ENCODE peak calls at places on chromosomes 2 and 18, in ten cellular contexts. B is CD8-positive, alpha-beta memory T cell; H is NCI-H2081; V is fibroblast of the conjunctiva; S is RWPE1; O is HAP-1; L is BE2C; Y is fibroblast of gingiva; A is GM20000; P is stromal cell of bone marrow. Q is an unnamed sample.

GRCh38 chr18:57798713-57799373 is 4.3 kb downstream of the ATP8B1 start:
- DNase-seq in S (no peak), H (no peak), V (no peak), O (no peak), P (no peak), B (no peak), Y (no peak), L (no peak), A (no peak), Q (no peak)

GRCh38 chr2:107569496-107569895 is 257.2 kb upstream of the RGPD4 start:
- DNase-seq in V (no peak), S (no peak), Y (no peak), A (no peak), H (no peak), P (no peak), B (no peak), O (no peak), L (no peak), Q (no peak)

GRCh38 chr2:221567809-221568208 is 4.3 kb downstream of the EPHA4 start:
- DNase-seq in Y (peak; percentile 16), P (no peak), S (no peak), O (peak; percentile 32), V (peak; percentile 47), A (no peak), H (no peak), B (no peak), L (no peak), Q (no peak)

GRCh38 chr2:219570194-219570923 is 980 bp downstream of the OBSL1 start:
- DNase-seq in O (no peak), L (no peak), P (no peak), B (no peak), Y (peak; percentile 31), V (no peak), H (peak; percentile 17), S (peak; percentile 46), A (peak; percentile 47), Q (no peak)

GRCh38 chr2:177397501-177398289 is 5.1 kb downstream of the AGPS start:
- DNase-seq in B (no peak), P (peak; percentile 84), H (no peak), S (peak; percentile 18), V (no peak), L (no peak), O (no peak), Y (peak; percentile 70), A (no peak), Q (no peak)

GRCh38 chr2:64943387-64944150 is 45.6 kb upstream of the SLC1A4 start:
- DNase-seq in B (no peak), L (no peak), O (no peak), S (peak; percentile 66), P (peak; percentile 58), A (no peak), V (peak; percentile 27), H (no peak), Y (peak; percentile 98), Q (peak; percentile 72)

GRCh38 chr18:6807504-6808257 is 78.2 kb downstream of the ARHGAP28 start:
- DNase-seq in S (no peak), P (no peak), L (no peak), B (no peak), Y (no peak), H (no peak), V (no peak), A (no peak), O (no peak), Q (no peak)

GRCh38 chr2:91748869-91749268 is 3057.4 kb downstream of the RPIA start:
- DNase-seq in L (peak; percentile 13), B (no peak), O (no peak), A (no peak), H (no peak), Y (no peak), V (no peak), S (no peak), P (no peak), Q (no peak)

GRCh38 chr2:178428396-178428806 is 22.6 kb downstream of the PRKRA start:
- DNase-seq in L (no peak), S (no peak), V (no peak), A (no peak), Y (no peak), P (no peak), B (no peak), O (no peak), H (no peak), Q (no peak)

GRCh38 chr18:59139291-59139614 is 431 bp upstream of the SEC11C start:
- DNase-seq in P (peak; percentile 52), H (peak; percentile 91), Y (peak; percentile 58), V (peak; percentile 67), O (peak; percentile 89), B (peak; percentile 95), S (peak; percentile 91), L (peak; percentile 83), A (peak; percentile 92), Q (no peak)

GRCh38 chr2:95264626-95265025 is 9.6 kb upstream of the PROM2 start:
- DNase-seq in A (no peak), P (no peak), Y (peak; percentile 35), V (no peak), H (no peak), B (no peak), S (no peak), L (no peak), O (no peak), Q (peak; percentile 40)

GRCh38 chr2:19651466-19651865 is 250.3 kb downstream of the TTC32 start:
- DNase-seq in O (no peak), L (no peak), H (no peak), V (no peak), B (no peak), Y (peak; percentile 24), P (peak; percentile 48), A (no peak), S (no peak), Q (no peak)

GRCh38 chr18:35862115-35862640 is 110.3 kb upstream of the RMP24 start:
- DNase-seq in S (no peak), P (no peak), L (no peak), Y (no peak), O (no peak), V (no peak), H (no peak), A (no peak), B (no peak), Q (no peak)

GRCh38 chr2:98896416-98896815 is 39.6 kb downstream of the CRACDL start:
- DNase-seq in O (no peak), B (no peak), A (no peak), L (no peak), S (no peak), H (no peak), V (no peak), P (no peak), Y (no peak), Q (no peak)

GRCh38 chr2:157497603-157498314 is 53.9 kb upstream of the CYTIP start:
- DNase-seq in B (peak; percentile 28), V (peak; percentile 8), L (no peak), P (no peak), A (peak; percentile 49), S (peak; percentile 26), O (peak; percentile 76), H (peak; percentile 47), Y (peak; percentile 37), Q (peak; percentile 52)

GRCh38 chr2:158191076-158191566 is 89.4 kb downstream of the UPP2 start:
- DNase-seq in A (peak; percentile 45), Y (no peak), O (no peak), H (no peak), S (no peak), P (no peak), B (no peak), V (no peak), L (no peak), Q (no peak)

GRCh38 chr2:237486819-237487448 is at the start of gene MLPH:
- DNase-seq in P (no peak), Y (peak; percentile 40), H (no peak), V (no peak), O (no peak), L (no peak), A (no peak), B (no peak), S (peak; percentile 63), Q (no peak)

GRCh38 chr2:101012706-101013181 is 10.7 kb downstream of the RPL31 start:
- DNase-seq in V (peak; percentile 21), P (no peak), L (peak; percentile 15), B (peak; percentile 21), A (no peak), S (no peak), O (no peak), H (peak; percentile 32), Y (peak; percentile 39), Q (peak; percentile 44)

GRCh38 chr2:95695613-95696012 is 103.8 kb downstream of the TRIM43 start:
- DNase-seq in A (no peak), H (no peak), P (no peak), B (no peak), O (no peak), L (no peak), S (no peak), Y (no peak), V (no peak), Q (no peak)

GRCh38 chr18:72543362-72544055 is 633 bp downstream of the CBLN2 start:
- DNase-seq in O (no peak), S (no peak), B (no peak), A (no peak), P (no peak), Y (no peak), L (peak; percentile 18), V (no peak), H (peak; percentile 6), Q (no peak)

GRCh38 chr2:126748929-126749518 is 93.1 kb downstream of the GYPC start:
- DNase-seq in Y (no peak), P (no peak), B (no peak), V (no peak), S (no peak), H (no peak), L (no peak), O (no peak), A (no peak), Q (no peak)

GRCh38 chr18:10134204-10134603 is 220.4 kb downstream of the VAPA start:
- DNase-seq in P (no peak), V (no peak), H (no peak), O (no peak), L (no peak), B (no peak), S (no peak), A (no peak), Y (no peak), Q (no peak)

GRCh38 chr2:204365778-204366177 is 179.5 kb upstream of the PARD3B start:
- DNase-seq in A (no peak), L (no peak), B (no peak), P (no peak), V (no peak), Y (no peak), O (no peak), H (no peak), S (no peak), Q (no peak)

GRCh38 chr2:230737791-230738226 is 25.2 kb downstream of the CAB39 start:
- DNase-seq in A (no peak), P (no peak), Y (no peak), S (no peak), B (no peak), H (no peak), L (no peak), O (no peak), V (no peak), Q (no peak)

GRCh38 chr2:215324811-215325210 is 13.0 kb downstream of the ATIC start:
- DNase-seq in A (no peak), V (no peak), Y (no peak), O (no peak), L (no peak), P (no peak), H (peak; percentile 19), S (no peak), B (no peak), Q (peak; percentile 20)

GRCh38 chr2:27084297-27085061 is 2.1 kb upstream of the KHK start:
- DNase-seq in Y (no peak), O (no peak), S (no peak), B (no peak), L (no peak), V (no peak), H (no peak), A (no peak), P (no peak), Q (no peak)

GRCh38 chr2:164905307-164905706 is 50.0 kb downstream of the SLC38A11 start:
- DNase-seq in B (no peak), L (no peak), S (no peak), H (no peak), A (no peak), V (no peak), Y (no peak), P (no peak), O (no peak), Q (no peak)

GRCh38 chr2:164803772-164804466 is 37.7 kb downstream of the COBLL1 start:
- DNase-seq in Y (peak; percentile 31), L (no peak), P (no peak), O (no peak), V (no peak), A (no peak), S (no peak), H (no peak), B (no peak), Q (no peak)

Q was measured in pons.